ENCODE peak calls at places on chromosome 18, in four cellular contexts. W is neural progenitor cell, I is Peyer's patch, K is psoas muscle. V is an unnamed sample.

GRCh38 chr18:2027026-2027425 is 544.3 kb downstream of the METTL4 start:
- DNase-seq in W (no peak), I (no peak), K (no peak), V (no peak)

GRCh38 chr18:44452346-44452745 is 228.3 kb upstream of the SETBP1 start:
- DNase-seq in W (no peak), I (no peak), K (no peak), V (no peak)

GRCh38 chr18:34153711-34154110 is 71.0 kb downstream of the NOL4 start:
- DNase-seq in W (no peak), I (no peak), K (no peak), V (no peak)

GRCh38 chr18:12011199-12011961 is 30.1 kb downstream of the IMPA2 start:
- DNase-seq in W (no peak), I (no peak), K (no peak), V (no peak)

GRCh38 chr18:78647018-78647417 is 332.6 kb upstream of the SALL3 start:
- DNase-seq in W (no peak), I (no peak), K (no peak), V (no peak)

GRCh38 chr18:63258749-63259580 is 60.6 kb downstream of the BCL2 start:
- DNase-seq in W (no peak), I (no peak), K (no peak), V (no peak)

GRCh38 chr18:75110846-75111415 is 98.0 kb downstream of the PTGR3 start:
- DNase-seq in W (no peak), I (peak; percentile 34), K (no peak), V (no peak)

GRCh38 chr18:36481201-36481657 is 183.7 kb downstream of the FHOD3 start:
- DNase-seq in W (peak; percentile 84), I (no peak), K (no peak), V (no peak)

GRCh38 chr18:56238576-56238975 is 399.8 kb downstream of the TXNL1 start:
- DNase-seq in W (no peak), I (no peak), K (no peak), V (no peak)

GRCh38 chr18:49585781-49586663 is 24.2 kb downstream of the LIPG start:
- DNase-seq in W (peak; percentile 26), I (no peak), K (no peak), V (no peak)

GRCh38 chr18:62763101-62763521 is 47.8 kb downstream of the PHLPP1 start:
- DNase-seq in W (no peak), I (no peak), K (no peak), V (no peak)

GRCh38 chr18:32259553-32259952 is 69.7 kb downstream of the MEP1B start:
- DNase-seq in W (no peak), I (peak; percentile 55), K (no peak), V (no peak)

GRCh38 chr18:4068552-4069158 is 386.5 kb downstream of the DLGAP1 start:
- DNase-seq in W (peak; percentile 65), I (peak; percentile 54), K (no peak), V (peak; percentile 19)

GRCh38 chr18:35024965-35025364 is 16.2 kb upstream of the MAPRE2 start:
- DNase-seq in W (no peak), I (peak; percentile 74), K (peak; percentile 68), V (no peak)

GRCh38 chr18:14026199-14026598 is 106.0 kb downstream of the ZNF519 start:
- DNase-seq in W (no peak), I (no peak), K (no peak), V (no peak)

GRCh38 chr18:27861539-27861938 is 315.4 kb downstream of the CDH2 start:
- DNase-seq in W (no peak), I (no peak), K (no peak), V (no peak)

GRCh38 chr18:59358611-59359575 is at the start of gene LMAN1:
- DNase-seq in W (peak; percentile 99), I (peak; percentile 98), K (peak; percentile 97), V (peak; percentile 87)

GRCh38 chr18:39801848-39802247 is 2153.2 kb upstream of the PIK3C3 start:
- DNase-seq in W (no peak), I (no peak), K (no peak), V (no peak)

GRCh38 chr18:950882-951539 is 46.3 kb downstream of the ADCYAP1 start:
- DNase-seq in W (no peak), I (no peak), K (no peak), V (no peak)

GRCh38 chr18:73249030-73249429 is 381.2 kb upstream of the NETO1 start:
- DNase-seq in W (no peak), I (no peak), K (no peak), V (no peak)

GRCh38 chr18:36149514-36150289 is 20.0 kb downstream of the ELP2 start:
- DNase-seq in W (no peak), I (no peak), K (no peak), V (no peak)

GRCh38 chr18:63161032-63161727 is 158.4 kb downstream of the BCL2 start:
- DNase-seq in W (no peak), I (no peak), K (no peak), V (peak; percentile 72)

GRCh38 chr18:69402219-69402989 is 1.7 kb downstream of the DOK6 start:
- DNase-seq in W (peak; percentile 42), I (no peak), K (no peak), V (no peak)

GRCh38 chr18:46001074-46001473 is 33.9 kb upstream of the EPG5 start:
- DNase-seq in W (no peak), I (no peak), K (no peak), V (peak; percentile 10)

GRCh38 chr18:53606792-53607191 is 617.7 kb downstream of the MBD2 start:
- DNase-seq in W (no peak), I (no peak), K (no peak), V (no peak)

DNA sequence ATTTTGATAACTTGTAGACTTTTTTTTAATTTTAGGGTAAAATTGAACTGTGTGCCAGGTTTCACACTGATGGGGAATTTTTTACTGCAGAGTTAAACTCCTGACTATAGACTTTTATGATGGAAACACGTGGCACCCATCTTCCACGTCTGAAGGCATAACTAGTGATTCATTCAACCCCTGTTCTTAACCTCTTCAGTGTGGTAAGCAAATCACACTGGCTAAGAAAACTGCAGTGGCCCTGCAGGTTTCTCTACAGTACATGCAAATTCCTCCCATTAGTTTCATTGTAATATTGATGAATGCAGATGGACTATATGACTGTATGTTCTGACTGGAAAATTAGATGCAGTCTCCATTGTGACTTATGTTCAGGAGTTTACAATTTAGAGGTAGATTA is 47.2 kb downstream of the SMAD4 start:
- DNase-seq in W (no peak), I (no peak), K (no peak), V (no peak)
- H3K4me3 ChIP-seq in W (no peak overlapping the region), I (no peak overlapping the region), K (no peak overlapping the region), V (no peak overlapping the region)

DNA sequence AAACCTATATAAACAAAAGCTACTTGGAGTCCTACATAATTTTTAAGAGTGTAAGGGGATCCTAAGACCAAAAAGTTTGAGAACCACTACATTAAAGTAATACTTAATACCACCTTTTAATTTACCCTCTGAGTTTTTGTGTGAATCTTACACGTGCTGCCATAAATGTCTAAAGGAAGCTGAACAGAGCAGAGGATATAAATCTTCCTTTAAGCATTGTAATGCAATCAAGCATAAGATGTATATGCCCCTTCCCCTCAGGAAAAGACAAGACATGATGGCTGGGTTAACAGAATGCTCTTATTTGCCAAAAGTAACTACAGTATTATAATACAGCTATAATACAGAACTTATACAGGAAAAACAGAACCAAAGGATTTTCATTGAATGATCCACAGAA is 2.9 kb downstream of the ESCO1 start:
- DNase-seq in W (no peak), I (no peak), K (no peak), V (no peak)
- H3K4me3 ChIP-seq in W (no peak overlapping the region), I (no peak overlapping the region), K (peak overlapping the region; percentile 90), V (no peak overlapping the region)

GRCh38 chr18:58221060-58221725 is 177.2 kb downstream of the NEDD4L start:
- DNase-seq in W (no peak), I (peak; percentile 85), K (no peak), V (no peak)
- H3K4me3 ChIP-seq in W (no peak overlapping the region), I (peak overlapping the region; percentile 46), K (no peak overlapping the region), V (no peak overlapping the region)

DNA sequence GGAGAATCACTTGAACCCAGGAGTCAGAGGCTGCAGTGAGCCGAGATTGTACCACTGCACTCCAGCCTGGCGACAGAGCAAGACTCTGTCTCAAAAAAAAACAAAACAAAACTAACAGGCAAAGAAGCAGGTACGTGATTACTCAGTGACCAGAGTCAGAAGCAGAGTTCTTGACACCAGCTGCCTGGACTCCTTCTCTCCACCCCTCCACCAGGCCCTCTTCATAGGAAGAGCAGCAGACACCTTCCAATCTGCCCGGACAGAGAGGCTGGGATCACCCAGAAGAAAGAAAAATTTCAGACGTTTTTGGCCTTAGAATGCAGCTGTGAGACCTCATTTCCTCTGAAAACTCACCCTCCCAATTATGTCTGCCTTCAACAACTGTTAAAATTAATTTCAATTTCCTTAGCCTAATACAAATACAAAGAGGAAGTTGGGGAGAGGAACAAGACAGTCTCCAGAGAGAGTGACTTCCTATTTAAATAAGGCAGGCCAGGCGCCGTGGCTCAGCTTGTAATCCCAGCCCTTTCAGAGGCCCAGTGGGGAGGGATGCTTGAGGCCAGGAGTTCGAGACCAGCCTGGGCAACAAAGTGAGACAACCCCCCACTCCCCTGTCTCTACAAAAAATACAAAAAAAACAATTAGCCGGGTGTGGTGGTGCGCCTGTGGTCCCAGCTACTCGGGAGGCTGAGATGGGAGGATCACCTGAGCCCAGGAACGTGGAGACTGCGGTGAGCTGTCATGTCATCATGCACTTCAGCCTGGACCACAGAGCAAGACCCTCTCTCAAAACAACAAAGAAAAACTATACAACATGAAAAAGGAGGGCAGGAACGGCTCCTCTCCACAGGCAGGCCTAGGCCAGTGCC is 1.6 kb downstream of the SLC66A2 start:
- DNase-seq in W (no peak), I (peak; percentile 71), K (peak; percentile 68), V (no peak)
- H3K4me3 ChIP-seq in W (peak overlapping the region; percentile 94), I (peak overlapping the region; percentile 90), K (peak overlapping the region; percentile 77), V (peak overlapping the region; percentile 29)

GRCh38 chr18:57428221-57429150 is 6.7 kb upstream of the ONECUT2 start:
- DNase-seq in W (peak; percentile 68), I (no peak), K (no peak), V (no peak)

GRCh38 chr18:57425096-57425495 is 10.1 kb upstream of the ONECUT2 start:
- DNase-seq in W (no peak), I (no peak), K (no peak), V (no peak)

GRCh38 chr18:57423821-57424220 is 11.4 kb upstream of the ONECUT2 start:
- DNase-seq in W (no peak), I (no peak), K (no peak), V (no peak)

GRCh38 chr18:57427429-57428181 is 7.6 kb upstream of the ONECUT2 start:
- DNase-seq in W (peak; percentile 73), I (no peak), K (no peak), V (no peak)

GRCh38 chr18:57426187-57426586 is 9.0 kb upstream of the ONECUT2 start:
- DNase-seq in W (no peak), I (no peak), K (no peak), V (no peak)
- H3K4me3 ChIP-seq in W (no peak overlapping the region), I (no peak overlapping the region), K (no peak overlapping the region), V (no peak overlapping the region)

V was measured in CD4-positive, alpha-beta memory T cell.